ENCODE peak calls at places on chromosome 5, in eight cellular contexts. V, I, O, M, B, G, A and H are unnamed samples.

GRCh38 chr5:53490747-53491146 is 10.3 kb downstream of the FST start:
- DNase-seq in V (peak), I (peak), O (no peak), M (no peak), B (peak), G (peak), A (no peak), H (peak)

GRCh38 chr5:121968910-121969607 is 7.3 kb downstream of the SRFBP1 start:
- DNase-seq in V (peak), I (peak), O (no peak), M (no peak), B (peak), G (peak), A (peak), H (peak)

GRCh38 chr5:92391-93220 is 638 bp downstream of the PLEKHG4B start:
- DNase-seq in V (no peak), I (no peak), O (no peak), M (no peak), B (no peak), G (no peak), A (no peak), H (no peak)

GRCh38 chr5:3025392-3025791 is 273.9 kb upstream of the IRX2 start:
- DNase-seq in V (no peak), I (no peak), O (no peak), M (no peak), B (no peak), G (no peak), A (no peak), H (no peak)

GRCh38 chr5:10667431-10668057 is 93.5 kb downstream of the DAP start:
- DNase-seq in V (no peak), I (no peak), O (no peak), M (no peak), B (no peak), G (no peak), A (no peak), H (no peak)

GRCh38 chr5:173329370-173330150 is 1.3 kb upstream of the STC2 start:
- DNase-seq in V (no peak), I (peak), O (no peak), M (peak), B (no peak), G (peak), A (no peak), H (no peak)

GRCh38 chr5:153425914-153426313 is 64.6 kb upstream of the GRIA1 start:
- DNase-seq in V (no peak), I (no peak), O (no peak), M (peak), B (no peak), G (no peak), A (no peak), H (no peak)

GRCh38 chr5:40834391-40834848 is 602 bp downstream of the RPL37 start:
- DNase-seq in V (no peak), I (peak), O (peak), M (peak), B (no peak), G (peak), A (peak), H (no peak)

GRCh38 chr5:169161022-169161680 is 139.8 kb downstream of the SLIT3 start:
- DNase-seq in V (peak), I (peak), O (peak), M (peak), B (peak), G (peak), A (peak), H (peak)

GRCh38 chr5:110356687-110357086 is 369.8 kb downstream of the TMEM232 start:
- DNase-seq in V (peak), I (peak), O (no peak), M (no peak), B (no peak), G (peak), A (no peak), H (no peak)

GRCh38 chr5:39422886-39423285 is 1.9 kb downstream of the DAB2 start:
- DNase-seq in V (no peak), I (no peak), O (no peak), M (no peak), B (no peak), G (no peak), A (no peak), H (no peak)

GRCh38 chr5:80193421-80193820 is 62.4 kb downstream of the SERINC5 start:
- DNase-seq in V (no peak), I (no peak), O (no peak), M (no peak), B (no peak), G (no peak), A (no peak), H (no peak)

GRCh38 chr5:52859619-52860018 is 71.9 kb downstream of the ITGA1 start:
- DNase-seq in V (peak), I (peak), O (no peak), M (no peak), B (no peak), G (peak), A (no peak), H (peak)

GRCh38 chr5:43192558-43193170 is 639 bp downstream of the NIM1K start:
- DNase-seq in V (no peak), I (peak), O (peak), M (peak), B (peak), G (peak), A (peak), H (no peak)

GRCh38 chr5:142014911-142015584 is 2.2 kb upstream of the GNPDA1 start:
- DNase-seq in V (no peak), I (peak), O (peak), M (peak), B (peak), G (peak), A (no peak), H (peak)

GRCh38 chr5:140076142-140076541 is 33.0 kb upstream of the NRG2 start:
- DNase-seq in V (no peak), I (no peak), O (no peak), M (no peak), B (no peak), G (no peak), A (no peak), H (no peak)

GRCh38 chr5:179387151-179388110 is 42.2 kb upstream of the ADAMTS2 start:
- DNase-seq in V (no peak), I (no peak), O (no peak), M (no peak), B (no peak), G (no peak), A (no peak), H (no peak)

GRCh38 chr5:133818869-133819600 is 149.4 kb downstream of the C5orf15 start:
- DNase-seq in V (no peak), I (no peak), O (no peak), M (no peak), B (no peak), G (no peak), A (no peak), H (no peak)

GRCh38 chr5:148875205-148875875 is 48.9 kb downstream of the ADRB2 start:
- DNase-seq in V (peak), I (peak), O (no peak), M (no peak), B (no peak), G (no peak), A (no peak), H (no peak)

GRCh38 chr5:401216-402034 is 41.6 kb upstream of the EXOC3 start:
- DNase-seq in V (no peak), I (no peak), O (no peak), M (no peak), B (no peak), G (no peak), A (no peak), H (no peak)

GRCh38 chr5:112125910-112126309 is 293.2 kb downstream of the EPB41L4A start:
- DNase-seq in V (no peak), I (peak), O (no peak), M (no peak), B (peak), G (peak), A (no peak), H (peak)

GRCh38 chr5:123037104-123037418 is 536 bp upstream of the PPIC start:
- DNase-seq in V (no peak), I (no peak), O (no peak), M (no peak), B (no peak), G (no peak), A (no peak), H (no peak)
- H3K4me3 ChIP-seq in V (peak), I (peak), O (peak), M (peak), B (peak), G (peak), A (peak), H (peak)

DNA sequence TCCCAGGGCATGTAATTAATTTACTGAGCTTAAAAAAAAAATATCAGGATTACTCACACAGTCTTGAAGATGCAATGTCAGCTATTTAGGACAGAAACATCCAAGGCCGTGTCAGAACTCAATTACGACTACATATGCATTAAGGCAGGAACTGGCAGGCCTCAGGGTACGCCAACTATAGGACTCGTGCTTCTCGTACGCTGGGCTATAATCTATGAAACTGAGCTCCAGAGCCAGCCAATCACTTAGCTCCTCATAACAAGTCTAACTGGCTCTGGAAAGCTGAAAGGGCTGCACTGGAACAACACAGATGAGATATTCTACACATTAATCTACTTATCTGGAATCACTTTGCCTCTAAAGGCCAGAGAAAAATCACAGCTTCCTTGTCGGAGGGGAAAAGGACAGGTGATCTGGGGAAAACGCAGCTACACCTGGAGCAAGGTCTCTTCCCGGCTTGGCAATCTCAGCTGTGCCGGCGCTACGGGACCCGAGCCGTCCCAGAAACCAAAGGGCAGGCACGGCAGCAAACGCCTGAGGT is 212.0 kb downstream of the DEPDC1B start:
- DNase-seq in V (peak), I (peak), O (no peak), M (no peak), B (peak), G (peak), A (no peak), H (no peak)
- H3K4me3 ChIP-seq in V (peak), I (peak), O (no peak), M (no peak), B (peak), G (peak), A (peak), H (peak)

GRCh38 chr5:176870110-176870591 is 29.0 kb downstream of the HK3 start:
- DNase-seq in V (peak), I (peak), O (no peak), M (peak), B (peak), G (peak), A (no peak), H (no peak)
- H3K4me3 ChIP-seq in V (no peak), I (no peak), O (no peak), M (no peak), B (no peak), G (no peak), A (no peak), H (no peak)

GRCh38 chr5:67013719-67014118 is 182.9 kb downstream of the CD180 start:
- DNase-seq in V (no peak), I (no peak), O (no peak), M (no peak), B (no peak), G (no peak), A (no peak), H (no peak)

GRCh38 chr5:67012241-67012640 is 184.4 kb downstream of the CD180 start:
- DNase-seq in V (no peak), I (peak), O (no peak), M (no peak), B (no peak), G (no peak), A (no peak), H (no peak)

GRCh38 chr5:67009028-67009427 is 187.6 kb downstream of the CD180 start:
- DNase-seq in V (no peak), I (no peak), O (no peak), M (no peak), B (no peak), G (no peak), A (no peak), H (no peak)

GRCh38 chr5:67010684-67011409 is 185.8 kb downstream of the CD180 start:
- DNase-seq in V (peak), I (peak), O (no peak), M (no peak), B (peak), G (peak), A (peak), H (peak)

GRCh38 chr5:67011422-67011821 is 185.2 kb downstream of the CD180 start:
- DNase-seq in V (no peak), I (no peak), O (no peak), M (no peak), B (no peak), G (no peak), A (no peak), H (no peak)
- H3K4me3 ChIP-seq in V (no peak), I (peak), O (no peak), M (no peak), B (no peak), G (no peak), A (no peak), H (peak)